ENCODE peak calls at places on chromosomes 5 and 9, in nine cellular contexts. X, K, V, D, N, J, F, E and S are unnamed samples.

GRCh38 chr9:131513177-131513576 is 10.5 kb downstream of the POMT1 start:
- DNase-seq in X (no peak), K (no peak), V (no peak), D (no peak), N (no peak), J (no peak), F (no peak), E (no peak), S (no peak)

GRCh38 chr5:61370496-61370895 is 38.4 kb downstream of the ZSWIM6 start:
- DNase-seq in X (no peak), K (no peak), V (no peak), D (no peak), N (no peak), J (no peak), F (no peak), E (no peak), S (no peak)

GRCh38 chr9:132260846-132261245 is 93.9 kb downstream of the SETX start:
- DNase-seq in X (no peak), K (no peak), V (no peak), D (no peak), N (no peak), J (no peak), F (no peak), E (no peak), S (no peak)

GRCh38 chr9:112239284-112239683 is 64.2 kb upstream of the SUSD1 start:
- DNase-seq in X (no peak), K (no peak), V (no peak), D (no peak), N (no peak), J (no peak), F (no peak), E (no peak), S (no peak)

GRCh38 chr9:95302471-95302870 is 15.0 kb downstream of the FANCC start:
- DNase-seq in X (no peak), K (no peak), V (no peak), D (no peak), N (no peak), J (no peak), F (no peak), E (no peak), S (no peak)

GRCh38 chr5:139482050-139482889 is at the start of gene STING1:
- DNase-seq in X (peak), K (peak), V (peak), D (peak), N (peak), J (peak), F (no peak), E (peak), S (peak)

GRCh38 chr9:134025606-134026541 is 593 bp downstream of the BRD3OS start:
- DNase-seq in X (peak), K (peak), V (peak), D (peak), N (peak), J (peak), F (peak), E (peak), S (peak)

GRCh38 chr5:29548262-29548661 is 1645.2 kb upstream of the CDH6 start:
- DNase-seq in X (no peak), K (no peak), V (no peak), D (no peak), N (no peak), J (no peak), F (no peak), E (no peak), S (no peak)

GRCh38 chr9:37908283-37908682 is 4.4 kb upstream of the SLC25A51 start:
- DNase-seq in X (no peak), K (no peak), V (no peak), D (no peak), N (no peak), J (no peak), F (no peak), E (no peak), S (no peak)

DNA sequence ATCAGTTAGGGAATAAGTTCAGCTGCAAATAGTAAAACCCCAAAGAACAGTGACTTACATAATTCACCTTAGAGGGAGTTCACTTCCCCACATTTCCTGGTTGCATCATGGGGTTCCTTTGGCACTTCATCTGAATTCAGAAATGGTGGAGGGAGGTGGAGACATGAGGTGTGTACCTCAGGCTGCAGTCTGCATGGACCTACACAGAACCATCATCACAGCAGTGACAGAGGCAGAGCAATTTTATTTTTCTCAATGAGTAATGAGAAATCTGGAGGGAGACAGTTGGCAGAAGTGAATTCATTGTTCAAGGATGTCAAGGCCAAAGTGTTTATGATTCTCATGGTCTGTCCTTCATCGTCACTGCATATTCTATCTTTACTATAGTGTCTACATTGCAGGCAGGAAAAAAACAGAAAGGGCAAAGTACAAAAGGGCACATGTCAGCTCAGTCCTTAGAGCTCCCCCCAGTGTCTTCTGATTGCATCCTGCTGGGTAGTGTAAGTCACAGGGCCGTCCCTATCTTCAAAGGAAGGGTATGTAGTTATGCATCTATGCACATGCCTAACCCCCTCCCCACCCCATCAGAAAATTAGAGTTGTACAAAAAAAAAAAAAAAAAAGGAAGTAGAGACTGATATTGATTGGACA is 132.8 kb upstream of the APC start:
- DNase-seq in X (peak), K (no peak), V (peak), D (no peak), N (peak), J (no peak), F (no peak), E (peak), S (peak)
- TF ChIP-seq CTCF in X (peak), K (no peak), V (peak), D (peak), N (no peak), J (no peak), F (no peak), E (peak), S (peak)

DNA sequence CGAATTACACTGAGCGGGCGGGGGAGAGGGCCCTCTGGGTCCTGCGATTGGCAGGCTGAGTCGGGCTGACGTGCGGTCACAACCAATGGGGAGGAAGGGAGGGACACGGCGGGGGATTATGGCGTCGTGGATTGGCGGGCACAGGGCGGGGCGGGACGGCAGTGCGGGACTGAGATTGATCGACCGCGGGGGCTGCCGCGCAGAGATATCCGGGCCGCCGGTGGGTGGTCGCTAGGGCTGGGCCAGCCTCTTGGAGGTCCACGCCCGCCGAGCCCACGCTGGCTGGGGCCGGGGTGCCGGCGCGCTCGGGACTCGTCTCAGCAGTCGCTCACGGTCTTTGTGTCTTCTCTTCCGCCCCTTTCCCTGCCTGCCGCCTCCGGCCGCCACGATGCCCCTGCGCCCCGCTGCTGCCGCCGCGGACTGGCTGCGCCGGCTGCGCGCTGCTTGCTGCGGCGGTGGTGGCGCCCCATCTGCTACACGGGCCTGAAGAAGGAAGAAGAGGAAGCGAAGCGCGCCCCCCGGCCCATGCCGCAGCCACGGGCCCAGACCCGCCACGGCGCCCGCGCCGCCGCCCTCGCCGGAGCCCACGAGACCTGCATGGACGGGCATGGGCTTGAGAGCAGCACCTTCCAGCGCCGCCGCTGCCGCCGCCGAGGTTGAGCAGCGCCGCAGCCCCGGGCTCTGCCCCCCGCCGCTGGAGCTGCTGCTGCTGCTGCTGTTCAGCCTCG is at the start of gene RGMB:
- DNase-seq in X (peak), K (peak), V (peak), D (peak), N (no peak), J (peak), F (peak), E (peak), S (peak)
- TF ChIP-seq CTCF in X (no peak), K (no peak), V (no peak), D (no peak), N (no peak), J (no peak), F (no peak), E (no peak), S (no peak)

DNA sequence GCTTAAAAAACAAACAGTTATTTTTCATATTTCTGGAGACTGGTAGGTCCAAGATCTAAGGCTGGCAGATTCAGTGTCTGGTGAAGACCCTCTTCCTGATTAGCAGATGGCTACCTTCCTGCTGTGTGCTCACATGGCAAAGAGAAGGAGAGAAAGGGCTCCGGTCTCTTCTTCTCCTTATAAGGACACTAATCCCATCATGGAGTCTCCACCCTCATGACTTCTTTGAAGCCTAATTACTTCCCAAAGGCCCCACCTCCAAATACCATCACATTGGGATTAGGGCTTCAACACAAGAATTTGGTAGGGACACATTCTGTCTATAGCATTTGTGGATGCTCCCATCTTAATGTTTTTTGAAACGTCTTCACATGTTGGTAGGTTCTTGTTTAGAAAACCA is 391.1 kb downstream of the TMEM161B start:
- DNase-seq in X (no peak), K (no peak), V (no peak), D (no peak), N (no peak), J (no peak), F (no peak), E (no peak), S (no peak)
- TF ChIP-seq CTCF in X (no peak), K (no peak), V (no peak), D (no peak), N (no peak), J (no peak), F (no peak), E (no peak), S (no peak)

DNA sequence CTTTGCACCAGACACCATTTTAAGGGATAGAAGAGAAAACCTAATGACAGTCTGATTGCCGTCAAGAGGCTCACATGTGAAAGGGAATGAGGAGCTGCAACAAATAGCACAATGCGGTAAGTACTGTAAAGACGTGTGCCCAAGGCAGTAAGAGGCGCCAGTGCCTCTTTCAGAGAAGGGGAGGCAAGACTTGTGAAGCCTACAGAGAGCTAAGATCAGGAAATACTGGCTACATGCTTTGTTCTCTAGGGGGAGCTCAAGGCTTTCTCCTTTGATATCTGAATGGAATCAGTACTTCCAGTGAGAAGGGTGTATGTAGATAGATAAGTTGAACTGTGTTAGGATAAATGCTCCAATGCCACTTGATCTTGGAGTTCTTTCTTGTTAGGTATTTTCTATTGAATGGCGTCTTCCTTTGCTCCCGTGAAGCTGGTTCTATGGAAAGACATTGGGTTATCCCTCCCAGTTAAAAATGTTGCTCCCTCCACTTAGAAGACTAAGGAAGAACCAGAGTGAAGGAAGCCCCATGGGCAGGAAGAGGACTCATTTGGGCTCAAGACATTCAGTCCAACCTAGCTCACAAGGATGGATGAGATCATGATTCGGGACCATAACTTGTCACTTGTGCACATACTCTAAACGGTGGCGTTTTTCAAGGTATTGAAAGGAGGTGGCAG is 23.5 kb upstream of the ALDOB start:
- DNase-seq in X (peak), K (no peak), V (peak), D (no peak), N (no peak), J (no peak), F (peak), E (peak), S (peak)
- TF ChIP-seq CTCF in X (peak), K (peak), V (peak), D (peak), N (peak), J (peak), F (peak), E (peak), S (peak)

GRCh38 chr5:132491368-132492364 is 1.1 kb upstream of the IRF1 start:
- DNase-seq in X (peak), K (no peak), V (no peak), D (no peak), N (no peak), J (peak), F (peak), E (no peak), S (peak)

GRCh38 chr5:132492386-132492785 is 1.8 kb upstream of the IRF1 start:
- DNase-seq in X (no peak), K (no peak), V (no peak), D (no peak), N (no peak), J (no peak), F (no peak), E (no peak), S (no peak)

GRCh38 chr5:132489871-132490483 is 596 bp downstream of the IRF1 start:
- DNase-seq in X (peak), K (peak), V (peak), D (peak), N (no peak), J (peak), F (peak), E (peak), S (peak)

GRCh38 chr5:132489051-132489770 is 1.4 kb downstream of the IRF1 start:
- DNase-seq in X (no peak), K (peak), V (no peak), D (no peak), N (no peak), J (peak), F (no peak), E (peak), S (no peak)

DNA sequence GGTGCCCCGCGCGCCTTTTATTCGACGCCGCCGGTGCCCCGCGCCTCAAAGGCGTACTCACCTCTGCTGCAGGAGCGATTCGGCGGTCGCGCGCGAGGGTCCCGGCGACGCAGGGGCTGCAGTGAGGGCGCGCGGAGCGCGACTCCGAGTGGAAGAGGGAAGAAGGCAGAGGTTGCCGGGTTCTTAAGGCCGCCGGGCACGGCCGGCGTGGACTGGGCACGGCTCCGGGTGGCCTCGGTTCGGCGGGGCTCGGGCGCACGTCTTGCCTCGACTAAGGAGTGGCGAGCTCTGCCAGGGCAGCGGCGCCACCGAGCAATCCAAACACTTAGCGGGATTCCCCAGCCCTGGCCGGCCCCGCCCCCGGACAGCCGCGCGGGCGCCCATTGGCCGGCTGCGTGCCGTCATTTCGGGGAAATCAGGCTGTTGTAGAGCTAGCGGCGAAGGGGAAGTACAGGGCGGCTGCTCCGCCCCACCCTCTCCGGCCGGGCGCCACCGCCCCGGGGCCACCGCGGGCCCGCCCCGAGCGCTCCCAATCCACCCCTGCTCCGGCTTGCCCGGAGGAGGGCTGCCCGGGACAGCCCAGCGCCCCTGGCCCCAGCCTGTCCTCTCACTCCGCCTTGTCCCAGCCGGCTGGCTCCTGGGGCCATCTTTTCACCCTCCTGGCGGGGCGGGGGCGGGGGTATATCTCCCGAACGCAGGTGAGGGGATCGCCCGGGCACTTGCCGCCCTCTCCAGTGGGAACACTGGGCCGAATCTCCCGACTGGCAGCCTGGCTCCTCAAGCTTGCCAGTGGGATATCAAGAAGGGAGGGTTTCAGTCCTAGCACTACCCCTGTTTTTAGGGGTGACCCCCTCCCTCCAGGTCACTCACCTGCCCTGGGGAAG is at the start of gene IRF1:
- DNase-seq in X (peak), K (peak), V (peak), D (peak), N (peak), J (peak), F (peak), E (peak), S (peak)
- TF ChIP-seq CTCF in X (peak), K (peak), V (no peak), D (peak), N (no peak), J (peak), F (no peak), E (no peak), S (no peak)

DNA sequence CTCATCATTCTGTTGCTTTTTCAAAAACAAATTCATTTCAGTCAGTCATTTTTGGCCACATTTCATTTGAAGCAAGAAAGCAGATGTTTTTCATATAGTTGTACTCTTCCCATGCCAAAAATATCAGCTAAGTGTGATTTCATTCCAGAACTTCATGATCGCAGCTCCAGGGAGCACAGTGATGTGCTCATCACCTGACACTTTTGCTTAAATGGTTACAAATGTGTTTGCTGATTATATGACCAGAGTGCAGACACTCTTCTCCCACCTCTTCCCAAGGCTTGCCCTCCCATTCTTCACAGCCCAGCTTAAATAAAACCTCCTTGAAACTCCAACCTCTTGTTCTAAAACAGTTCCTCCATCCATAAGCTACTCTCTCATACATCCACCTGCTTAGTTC is 32.6 kb downstream of the GABRB2 start:
- DNase-seq in X (no peak), K (no peak), V (no peak), D (no peak), N (no peak), J (no peak), F (no peak), E (no peak), S (no peak)
- TF ChIP-seq CTCF in X (no peak), K (no peak), V (no peak), D (no peak), N (no peak), J (no peak), F (no peak), E (no peak), S (no peak)

GRCh38 chr5:172667786-172668735 is 27.0 kb downstream of the NEURL1B start:
- DNase-seq in X (no peak), K (peak), V (peak), D (no peak), N (no peak), J (no peak), F (no peak), E (no peak), S (no peak)

GRCh38 chr5:172669808-172670402 is 28.8 kb downstream of the NEURL1B start:
- DNase-seq in X (no peak), K (peak), V (no peak), D (no peak), N (no peak), J (no peak), F (peak), E (no peak), S (no peak)

GRCh38 chr5:172672696-172673095 is 31.6 kb downstream of the NEURL1B start:
- DNase-seq in X (no peak), K (no peak), V (no peak), D (no peak), N (no peak), J (no peak), F (no peak), E (no peak), S (no peak)

GRCh38 chr5:172671091-172671490 is 30.0 kb downstream of the NEURL1B start:
- DNase-seq in X (no peak), K (peak), V (no peak), D (no peak), N (no peak), J (no peak), F (no peak), E (no peak), S (no peak)

DNA sequence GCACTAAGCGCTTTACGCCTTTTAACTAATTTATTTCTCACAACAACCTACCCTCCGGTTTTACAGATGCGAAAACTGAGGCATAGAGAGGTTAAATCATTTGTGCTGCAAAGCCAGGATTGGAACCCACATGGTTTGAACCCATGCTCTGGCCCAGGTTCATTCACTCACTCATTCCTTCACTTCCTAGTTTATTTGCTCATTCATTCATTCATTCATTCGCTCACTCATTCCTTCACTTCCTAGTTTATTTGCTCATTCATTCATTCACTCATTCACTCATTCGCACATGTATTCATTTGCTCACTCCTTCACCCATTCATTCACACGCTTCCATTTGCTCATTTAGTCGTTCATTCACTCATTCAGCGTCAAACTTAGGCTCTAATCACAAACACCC is 29.4 kb downstream of the NEURL1B start:
- DNase-seq in X (no peak), K (no peak), V (no peak), D (no peak), N (no peak), J (no peak), F (no peak), E (no peak), S (no peak)
- TF ChIP-seq CTCF in X (no peak), K (no peak), V (no peak), D (no peak), N (no peak), J (no peak), F (no peak), E (no peak), S (no peak)